ENCODE peak calls at places on chromosomes 12 and 14, in nine cellular contexts. Z, K, V, R, B, H, P, T and Q are unnamed samples.
A peak's percentile ranks its signal among the peaks of the same experiment; 100 is the strongest.

GRCh38 chr12:95118138-95118787 is 44.8 kb upstream of the NR2C1 start:
- DNase-seq in Z (no peak), K (no peak), V (no peak), R (no peak), B (no peak), H (no peak), P (no peak), T (peak; percentile 75), Q (no peak)

GRCh38 chr12:6554168-6554989 is 1.5 kb downstream of the IFFO1 start:
- DNase-seq in Z (peak; percentile 76), K (peak; percentile 94), V (peak; percentile 74), R (peak; percentile 56), B (peak; percentile 79), H (peak; percentile 90), P (peak; percentile 82), T (peak; percentile 69), Q (peak; percentile 63)

GRCh38 chr14:60274448-60274847 is 25.4 kb downstream of the PPM1A start:
- DNase-seq in Z (no peak), K (peak; percentile 55), V (no peak), R (no peak), B (no peak), H (no peak), P (no peak), T (no peak), Q (no peak)

GRCh38 chr12:80946591-80946990 is 8.9 kb upstream of the LIN7A start:
- DNase-seq in Z (no peak), K (peak; percentile 44), V (no peak), R (no peak), B (no peak), H (no peak), P (no peak), T (no peak), Q (no peak)

GRCh38 chr12:124302807-124303578 is 8.1 kb downstream of the RFLNA start:
- DNase-seq in Z (no peak), K (no peak), V (no peak), R (no peak), B (no peak), H (no peak), P (no peak), T (no peak), Q (no peak)

GRCh38 chr12:1356285-1356684 is 238.1 kb downstream of the FBXL14 start:
- DNase-seq in Z (no peak), K (no peak), V (no peak), R (no peak), B (no peak), H (no peak), P (no peak), T (no peak), Q (no peak)

GRCh38 chr12:51390457-51391046 is 654 bp downstream of the GALNT6 start:
- DNase-seq in Z (no peak), K (no peak), V (no peak), R (no peak), B (no peak), H (no peak), P (no peak), T (no peak), Q (no peak)

GRCh38 chr14:23071244-23071974 is 14.1 kb upstream of the CDH24 start:
- DNase-seq in Z (peak; percentile 85), K (peak; percentile 96), V (peak; percentile 89), R (peak; percentile 65), B (peak; percentile 82), H (peak; percentile 89), P (peak; percentile 94), T (peak; percentile 88), Q (peak; percentile 91)

GRCh38 chr14:97267509-97267908 is 470.3 kb downstream of the VRK1 start:
- DNase-seq in Z (no peak), K (no peak), V (no peak), R (no peak), B (no peak), H (no peak), P (no peak), T (no peak), Q (no peak)

GRCh38 chr14:50828738-50829471 is 2.1 kb downstream of the NIN start:
- DNase-seq in Z (no peak), K (no peak), V (no peak), R (no peak), B (no peak), H (no peak), P (no peak), T (no peak), Q (no peak)

GRCh38 chr14:99181246-99181645 is 90.8 kb downstream of the BCL11B start:
- DNase-seq in Z (no peak), K (no peak), V (no peak), R (no peak), B (no peak), H (no peak), P (no peak), T (no peak), Q (no peak)

GRCh38 chr12:92649511-92650227 is 53.1 kb upstream of the PLEKHG7 start:
- DNase-seq in Z (peak; percentile 55), K (peak; percentile 74), V (peak; percentile 48), R (peak; percentile 52), B (peak; percentile 46), H (peak; percentile 72), P (peak; percentile 60), T (peak; percentile 84), Q (peak; percentile 79)

GRCh38 chr12:128259556-128260070 is 7.4 kb upstream of the TMEM132C start:
- DNase-seq in Z (no peak), K (peak; percentile 80), V (no peak), R (no peak), B (no peak), H (no peak), P (peak; percentile 16), T (peak; percentile 11), Q (peak; percentile 3)

DNA sequence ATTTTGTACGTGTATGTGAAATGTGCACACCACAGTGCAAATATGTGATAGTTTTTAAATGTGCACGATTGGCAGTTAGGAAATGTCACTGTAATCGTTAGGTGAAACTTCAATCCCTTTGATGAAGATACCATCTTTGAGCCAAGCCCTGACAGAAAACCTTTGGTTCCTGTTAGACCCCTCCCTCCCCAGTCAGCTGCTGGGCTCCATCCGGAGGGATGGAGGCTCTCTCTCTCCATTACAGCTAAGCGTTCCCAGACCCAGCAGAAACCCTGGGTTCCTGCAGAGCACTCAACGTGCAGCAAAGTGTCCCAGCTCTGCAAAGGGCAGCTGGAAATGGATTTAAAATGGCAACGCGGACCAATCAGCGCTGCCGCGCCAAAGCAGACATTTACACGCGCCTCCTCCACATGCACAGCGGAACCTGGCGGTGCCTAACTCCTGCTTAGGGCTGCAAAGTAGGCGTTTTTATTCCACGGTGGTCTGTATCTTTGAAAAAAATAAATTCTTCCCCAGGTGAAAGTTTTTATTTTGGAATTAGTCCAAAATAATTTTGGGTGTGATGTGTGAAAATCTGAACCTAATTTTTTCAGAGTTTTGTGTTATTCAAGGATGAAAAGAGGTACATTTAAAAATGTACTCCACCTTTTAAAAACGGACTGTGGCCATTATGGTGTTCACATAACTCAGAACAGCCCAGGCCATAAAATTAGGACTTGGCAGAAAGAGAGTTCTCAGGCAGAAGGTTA is 1.4 kb upstream of the HMGA2 start:
- DNase-seq in Z (no peak), K (no peak), V (no peak), R (no peak), B (peak; percentile 38), H (no peak), P (peak; percentile 91), T (peak; percentile 69), Q (peak; percentile 61)
- H3K4me3 ChIP-seq in Z (no peak overlapping the region), K (no peak overlapping the region), V (no peak overlapping the region), R (no peak overlapping the region), B (peak overlapping the region; percentile 87), H (no peak overlapping the region), P (peak overlapping the region; percentile 78), T (peak overlapping the region; percentile 94), Q (no peak overlapping the region)

DNA sequence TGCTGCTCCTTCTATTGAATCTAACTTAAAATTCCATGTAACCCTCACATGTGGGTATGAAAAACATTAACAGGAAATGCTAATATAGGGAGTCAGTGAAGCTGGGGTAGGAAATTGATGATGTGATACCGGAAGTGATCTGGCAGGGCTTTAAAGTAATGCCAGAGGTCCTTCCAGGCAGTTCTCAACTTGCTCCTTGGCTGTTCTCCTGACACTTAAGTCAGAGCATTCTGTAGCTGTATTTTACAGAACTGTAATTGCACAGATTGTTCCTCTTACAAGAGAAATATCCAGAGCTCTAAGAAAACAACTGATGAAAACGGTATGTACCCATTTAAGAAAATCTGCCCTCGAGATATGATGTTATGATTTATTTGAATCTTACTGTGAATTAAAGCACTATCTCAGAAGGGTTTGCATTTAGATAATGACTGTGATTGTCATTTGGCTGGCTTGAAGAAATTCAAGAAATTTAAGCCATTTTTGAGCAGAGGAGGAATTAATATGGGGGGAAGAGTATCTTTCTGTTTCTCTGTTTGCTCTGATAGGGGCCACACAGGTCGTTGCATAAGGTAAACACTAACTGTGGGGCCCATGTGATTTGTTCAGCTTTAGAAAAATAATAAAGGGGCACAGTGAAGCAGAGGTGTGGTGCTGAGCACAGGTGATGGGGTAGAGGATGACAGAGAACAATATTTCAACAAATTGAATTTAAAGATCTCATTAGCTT is 88.4 kb downstream of the BBS10 start:
- DNase-seq in Z (no peak), K (no peak), V (no peak), R (no peak), B (no peak), H (no peak), P (no peak), T (peak; percentile 77), Q (no peak)
- H3K4me3 ChIP-seq in Z (no peak overlapping the region), K (no peak overlapping the region), V (no peak overlapping the region), R (no peak overlapping the region), B (no peak overlapping the region), H (no peak overlapping the region), P (peak overlapping the region; percentile 11), T (peak overlapping the region; percentile 33), Q (no peak overlapping the region)

GRCh38 chr12:69998011-69998410 is 173.0 kb downstream of the MYRFL start:
- DNase-seq in Z (no peak), K (no peak), V (no peak), R (no peak), B (no peak), H (no peak), P (no peak), T (no peak), Q (no peak)
- H3K4me3 ChIP-seq in Z (no peak overlapping the region), K (no peak overlapping the region), V (no peak overlapping the region), R (no peak overlapping the region), B (no peak overlapping the region), H (no peak overlapping the region), P (no peak overlapping the region), T (no peak overlapping the region), Q (no peak overlapping the region)

DNA sequence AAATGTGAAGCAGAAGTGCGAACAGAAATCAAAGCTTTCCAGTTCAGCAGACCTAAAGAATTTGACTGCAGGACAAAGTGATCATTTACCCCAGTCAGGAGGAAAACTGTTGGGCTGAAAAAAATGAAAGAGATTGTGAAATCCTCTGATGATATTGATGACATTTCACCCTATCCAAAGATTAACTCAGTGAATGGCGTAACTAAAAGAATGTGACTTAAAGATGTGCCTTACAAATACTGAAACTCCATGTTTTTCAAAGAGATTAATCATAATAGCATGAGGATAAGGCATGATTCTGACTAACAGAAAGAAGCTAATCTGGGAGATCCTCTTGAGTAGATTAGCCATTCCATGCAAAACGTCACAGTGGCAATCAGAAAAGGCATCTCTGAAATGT is 225.6 kb downstream of the DUSP6 start:
- DNase-seq in Z (no peak), K (no peak), V (no peak), R (no peak), B (no peak), H (no peak), P (no peak), T (peak; percentile 6), Q (no peak)
- H3K4me3 ChIP-seq in Z (no peak overlapping the region), K (no peak overlapping the region), V (no peak overlapping the region), R (no peak overlapping the region), B (no peak overlapping the region), H (no peak overlapping the region), P (no peak overlapping the region), T (no peak overlapping the region), Q (no peak overlapping the region)

DNA sequence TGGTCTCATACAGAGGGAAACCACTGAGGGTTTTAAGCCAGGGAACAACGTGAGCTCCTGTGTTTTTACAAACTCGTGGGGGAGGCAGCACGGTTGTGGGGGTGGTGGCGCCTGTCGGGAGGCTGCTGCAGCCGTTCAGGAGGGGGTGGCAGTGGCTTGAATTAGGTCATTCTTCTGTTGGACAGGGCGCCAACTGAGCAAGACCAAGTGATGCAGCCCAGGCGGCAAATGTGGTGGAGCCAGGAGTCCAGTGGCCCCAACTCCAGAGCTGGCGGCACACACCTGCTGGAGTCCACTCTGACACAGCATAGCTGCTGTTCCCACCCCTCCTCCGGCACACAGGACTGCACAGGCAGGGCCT is 27.8 kb downstream of the FBRSL1 start:
- DNase-seq in Z (no peak), K (no peak), V (no peak), R (no peak), B (no peak), H (no peak), P (no peak), T (no peak), Q (no peak)
- H3K4me3 ChIP-seq in Z (no peak overlapping the region), K (no peak overlapping the region), V (no peak overlapping the region), R (no peak overlapping the region), B (no peak overlapping the region), H (no peak overlapping the region), P (no peak overlapping the region), T (no peak overlapping the region), Q (no peak overlapping the region)